ENCODE peak calls at places on chromosomes 11 and 22, in eight cellular contexts. Y, E, A, T, M, O, W and F are unnamed samples.

GRCh38 chr11:20131744-20132666 is 28.3 kb downstream of the DBX1 start:
- DNase-seq in W (peak), O (peak), A (peak), M (no peak), E (peak), T (no peak), Y (peak), F (peak)

GRCh38 chr11:118435233-118435892 is 929 bp upstream of the KMT2A start:
- DNase-seq in O (no peak), Y (peak), A (peak), E (peak), T (no peak), M (peak), W (peak), F (peak)

GRCh38 chr22:33919591-33920501 is at the start of gene LARGE1:
- DNase-seq in W (peak), O (peak), M (peak), E (peak), T (no peak), A (peak), Y (peak), F (peak)

GRCh38 chr22:45268958-45269844 is 15.5 kb upstream of the UPK3A start:
- DNase-seq in T (no peak), M (peak), A (peak), Y (peak), E (peak), O (peak), W (peak), F (peak)

GRCh38 chr22:38247713-38248112 is 25.1 kb downstream of the TMEM184B start:
- DNase-seq in W (no peak), O (no peak), E (no peak), T (no peak), A (no peak), Y (no peak), M (no peak), F (no peak)

GRCh38 chr11:129190087-129190486 is 2.0 kb downstream of the ARHGAP32 start:
- DNase-seq in M (no peak), Y (no peak), O (no peak), W (no peak), A (no peak), T (peak), E (no peak), F (no peak)

GRCh38 chr11:353315-353857 is 15.9 kb upstream of the B4GALNT4 start:
- DNase-seq in M (peak), O (peak), A (peak), W (peak), E (peak), T (no peak), Y (peak), F (peak)

GRCh38 chr11:91350931-91351330 is 873.7 kb upstream of the FAT3 start:
- DNase-seq in O (no peak), E (no peak), Y (no peak), W (no peak), A (no peak), T (no peak), M (no peak), F (no peak)

GRCh38 chr11:71078482-71078881 is 173.9 kb downstream of the SHANK2 start:
- DNase-seq in O (no peak), M (no peak), A (no peak), E (no peak), T (peak), Y (no peak), W (no peak), F (no peak)

GRCh38 chr11:13260196-13260962 is 17.2 kb upstream of the BMAL1 start:
- DNase-seq in T (peak), E (peak), W (no peak), O (peak), M (no peak), A (no peak), Y (no peak), F (no peak)

GRCh38 chr22:41983516-41983915 is 14.3 kb downstream of the SEPTIN3 start:
- DNase-seq in A (no peak), W (no peak), M (no peak), E (no peak), Y (no peak), O (no peak), T (no peak), F (no peak)

GRCh38 chr11:113901141-113901540 is 3.5 kb upstream of the HTR3B start:
- DNase-seq in A (no peak), O (no peak), E (no peak), M (no peak), W (no peak), Y (no peak), T (no peak), F (no peak)

GRCh38 chr11:127345819-127346459 is 345.4 kb upstream of the KIRREL3 start:
- DNase-seq in W (no peak), O (no peak), A (no peak), E (peak), M (no peak), T (no peak), Y (no peak), F (no peak)

GRCh38 chr22:49476176-49476575 is 351.5 kb downstream of the BRD1 start:
- DNase-seq in O (no peak), T (no peak), A (no peak), E (peak), W (no peak), Y (no peak), M (no peak), F (no peak)

GRCh38 chr22:49476800-49477400 is 350.8 kb downstream of the BRD1 start:
- DNase-seq in Y (no peak), O (no peak), T (no peak), M (no peak), E (no peak), W (no peak), A (no peak), F (no peak)

GRCh38 chr22:49473286-49473685 is 354.4 kb downstream of the BRD1 start:
- DNase-seq in O (no peak), E (peak), T (no peak), M (no peak), Y (no peak), W (no peak), A (no peak), F (no peak)

GRCh38 chr22:49479566-49479965 is 348.1 kb downstream of the BRD1 start:
- DNase-seq in O (no peak), Y (no peak), W (no peak), M (no peak), E (peak), T (no peak), A (no peak), F (no peak)

GRCh38 chr22:49475253-49475652 is 352.4 kb downstream of the BRD1 start:
- DNase-seq in M (no peak), A (no peak), W (no peak), Y (no peak), O (no peak), T (no peak), E (no peak), F (no peak)
- H3K27ac ChIP-seq in M (no peak), A (no peak), W (no peak), Y (no peak), O (no peak), T (no peak), E (no peak), F (no peak)

DNA sequence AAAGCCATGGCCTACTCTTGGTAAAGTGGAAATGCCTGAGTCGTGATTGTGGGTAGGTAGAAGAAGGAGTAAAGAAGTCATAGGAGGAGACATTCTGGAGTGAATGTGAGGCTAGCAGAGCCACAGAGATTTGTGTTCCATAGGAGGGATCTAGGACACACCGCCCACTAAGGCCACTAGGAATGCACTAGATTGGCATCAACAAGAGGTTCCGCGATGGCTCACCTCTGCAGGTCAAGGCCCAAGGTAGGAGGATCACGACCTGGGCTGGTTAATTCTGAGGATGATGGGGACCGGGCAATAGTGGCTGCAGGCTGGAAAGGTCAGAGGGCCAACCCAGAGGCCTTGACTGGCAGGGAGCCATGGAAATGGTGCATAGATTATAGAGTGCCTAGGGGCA is 48.8 kb upstream of the OPCML start:
- DNase-seq in T (no peak), W (no peak), M (no peak), O (no peak), A (no peak), E (no peak), Y (no peak), F (no peak)
- H3K27ac ChIP-seq in T (no peak), W (no peak), M (no peak), O (no peak), A (no peak), E (no peak), Y (no peak), F (no peak)

GRCh38 chr22:39529487-39529851 is 3.1 kb downstream of the RPS19BP1 start:
- DNase-seq in T (no peak), E (no peak), Y (no peak), W (no peak), M (no peak), A (peak), O (no peak), F (no peak)

GRCh38 chr22:39530136-39530535 is 2.4 kb downstream of the RPS19BP1 start:
- DNase-seq in W (no peak), E (no peak), A (no peak), O (no peak), T (no peak), Y (peak), M (no peak), F (no peak)

GRCh38 chr22:39527481-39527961 is 5.0 kb downstream of the RPS19BP1 start:
- DNase-seq in A (no peak), O (no peak), W (no peak), M (no peak), Y (peak), E (no peak), T (no peak), F (no peak)

GRCh38 chr22:39528080-39528661 is 4.4 kb downstream of the RPS19BP1 start:
- DNase-seq in Y (peak), E (peak), O (no peak), A (peak), M (no peak), W (no peak), T (no peak), F (no peak)

GRCh38 chr22:39528681-39529486 is 3.7 kb downstream of the RPS19BP1 start:
- DNase-seq in O (peak), W (peak), M (peak), E (peak), Y (peak), A (peak), T (peak), F (peak)
- H3K27ac ChIP-seq in O (peak), W (peak), M (peak), E (peak), Y (peak), A (peak), T (peak), F (peak)

DNA sequence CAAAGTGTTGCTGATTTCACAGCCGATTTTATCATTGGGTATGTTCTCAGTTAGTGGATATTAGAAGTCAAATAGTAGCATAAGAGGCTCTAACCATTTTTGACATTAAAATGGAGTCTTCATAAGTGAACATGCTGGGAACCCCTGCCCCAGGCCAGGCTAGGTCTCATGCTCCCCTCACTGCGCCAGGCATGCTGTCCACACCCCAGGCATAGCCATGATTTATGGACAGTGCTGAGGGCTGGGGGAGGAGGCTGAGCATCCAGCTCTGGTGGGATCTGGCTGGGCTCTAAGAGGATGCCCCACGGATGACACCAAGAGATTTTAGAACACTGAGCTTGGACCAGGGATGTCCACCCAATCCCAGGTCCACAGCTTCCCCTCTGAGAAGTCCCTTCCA is 38.7 kb upstream of the LRRC32 start:
- DNase-seq in A (no peak), Y (no peak), M (no peak), W (no peak), E (no peak), O (no peak), T (no peak), F (no peak)
- H3K27ac ChIP-seq in A (no peak), Y (no peak), M (no peak), W (no peak), E (no peak), O (no peak), T (no peak), F (no peak)

DNA sequence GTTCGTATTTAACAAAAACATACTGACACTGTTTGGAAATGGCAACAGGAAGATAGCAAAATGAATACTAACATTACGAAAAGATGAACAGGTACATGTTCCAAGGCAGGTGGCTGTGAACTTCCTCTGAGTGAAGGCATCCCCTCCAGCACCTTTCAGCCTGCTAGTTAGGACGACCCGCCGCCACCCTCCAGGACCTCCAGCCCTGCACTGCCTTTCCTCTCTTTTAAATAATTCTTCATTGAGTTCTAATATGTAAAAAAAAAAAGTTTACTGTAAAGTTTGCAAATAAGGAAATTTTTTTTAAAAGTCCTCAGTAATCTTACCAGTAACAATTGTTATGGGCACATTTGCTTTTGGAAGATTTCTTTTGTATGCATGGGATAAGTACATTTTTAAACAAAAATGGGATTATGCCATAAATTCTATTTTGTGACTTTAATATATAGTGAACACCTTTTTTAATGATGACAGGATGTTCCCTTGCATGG is 6.0 kb downstream of the NEAT1 start:
- DNase-seq in W (no peak), E (no peak), O (no peak), M (no peak), Y (no peak), T (no peak), A (peak), F (peak)
- H3K27ac ChIP-seq in W (peak), E (no peak), O (peak), M (peak), Y (peak), T (peak), A (peak), F (peak)

GRCh38 chr11:16114451-16114850 is 241.9 kb downstream of the SOX6 start:
- DNase-seq in W (no peak), A (no peak), E (no peak), M (no peak), Y (no peak), T (no peak), O (no peak), F (no peak)

GRCh38 chr11:16114978-16115871 is 241.1 kb downstream of the SOX6 start:
- DNase-seq in W (no peak), E (no peak), M (no peak), O (no peak), T (no peak), A (no peak), Y (no peak), F (no peak)

GRCh38 chr11:16110862-16111261 is 245.5 kb downstream of the SOX6 start:
- DNase-seq in O (no peak), M (no peak), A (no peak), T (no peak), E (no peak), Y (no peak), W (no peak), F (no peak)

GRCh38 chr11:16111690-16112089 is 244.7 kb downstream of the SOX6 start:
- DNase-seq in M (peak), E (peak), T (no peak), O (no peak), A (no peak), Y (no peak), W (no peak), F (no peak)
- H3K27ac ChIP-seq in M (no peak), E (no peak), T (no peak), O (no peak), A (no peak), Y (no peak), W (no peak), F (no peak)